ENCODE peak calls at places on chromosomes 12 and 14, in nine cellular contexts. Q is body of pancreas; O is esophagus squamous epithelium; Y is right cardiac atrium; B is CD4-positive, alpha-beta T cell; K is cardiac muscle cell; S is MM.1S; F is testis; T is aorta. D is an unnamed sample. For H3K9me3 and H3K27me3, the result is how much of the 10 kb centered on the place peaks cover.

GRCh38 chr12:12008232-12008850 is 62.4 kb upstream of the BCL2L14 start:
- DNase-seq in Q (no peak), O (no peak), Y (no peak), B (peak), K (no peak), S (no peak), F (no peak), T (no peak), D (peak)

GRCh38 chr12:75438052-75438754 is 42.4 kb upstream of the GLIPR1 start:
- DNase-seq in Q (no peak), O (no peak), Y (peak), B (no peak), K (no peak), S (no peak), F (no peak), T (no peak), D (peak)

GRCh38 chr12:108296933-108297332 is 42.2 kb downstream of the CMKLR1 start:
- DNase-seq in Q (no peak), O (no peak), Y (no peak), B (no peak), K (no peak), S (no peak), F (no peak), T (no peak), D (no peak)

GRCh38 chr14:105108516-105108864 is 43.3 kb upstream of the GPR132 start:
- DNase-seq in Q (no peak), O (no peak), Y (no peak), B (no peak), K (no peak), S (no peak), F (no peak), T (peak), D (no peak)

GRCh38 chr14:23910081-23910875 is 43.3 kb upstream of the DHRS4 start:
- DNase-seq in Q (peak), O (no peak), Y (no peak), B (no peak), K (peak), S (no peak), F (peak), T (no peak), D (no peak)

GRCh38 chr14:28298156-28298555 is 468.4 kb upstream of the FOXG1 start:
- DNase-seq in Q (no peak), O (no peak), Y (no peak), B (no peak), K (no peak), S (no peak), F (no peak), T (no peak), D (no peak)

GRCh38 chr12:125340791-125341190 is 275.6 kb downstream of the AACS start:
- DNase-seq in Q (peak), O (no peak), Y (no peak), B (no peak), K (peak), S (no peak), F (no peak), T (no peak), D (no peak)

GRCh38 chr12:77256924-77257323 is 191.6 kb upstream of the E2F7 start:
- DNase-seq in Q (no peak), O (no peak), Y (no peak), B (no peak), K (no peak), S (no peak), F (no peak), T (no peak), D (no peak)

GRCh38 chr14:24578558-24578957 is 2.5 kb upstream of the CTSG start:
- DNase-seq in Q (no peak), O (no peak), Y (no peak), B (no peak), K (no peak), S (no peak), F (no peak), T (no peak), D (no peak)

GRCh38 chr12:124336742-124337520 is 42.0 kb downstream of the RFLNA start:
- DNase-seq in Q (no peak), O (no peak), Y (no peak), B (no peak), K (no peak), S (no peak), F (no peak), T (no peak), D (no peak)

GRCh38 chr14:53462931-53463778 is 310.0 kb upstream of the DDHD1 start:
- DNase-seq in Q (no peak), O (no peak), Y (no peak), B (no peak), K (peak), S (no peak), F (no peak), T (no peak), D (no peak)

GRCh38 chr12:124031058-124031457 is 58.0 kb downstream of the ZNF664 start:
- DNase-seq in Q (no peak), O (no peak), Y (no peak), B (no peak), K (no peak), S (no peak), F (no peak), T (no peak), D (no peak)

GRCh38 chr14:49545071-49545470 is 41.1 kb downstream of the RPS29 start:
- DNase-seq in Q (no peak), O (no peak), Y (no peak), B (no peak), K (no peak), S (no peak), F (no peak), T (no peak), D (no peak)

GRCh38 chr12:125533434-125534029 is 468.3 kb downstream of the AACS start:
- DNase-seq in Q (peak), O (no peak), Y (peak), B (no peak), K (peak), S (no peak), F (peak), T (no peak), D (no peak)

GRCh38 chr14:61388173-61388975 is 67.0 kb downstream of the PRKCH start:
- DNase-seq in Q (no peak), O (no peak), Y (no peak), B (no peak), K (no peak), S (no peak), F (no peak), T (no peak), D (peak)

GRCh38 chr12:74641262-74641661 is 103.6 kb downstream of the ATXN7L3B start:
- DNase-seq in Q (no peak), O (no peak), Y (no peak), B (no peak), K (no peak), S (no peak), F (no peak), T (no peak), D (no peak)

GRCh38 chr14:35534130-35534883 is at the start of gene INSM2:
- DNase-seq in Q (peak), O (no peak), Y (peak), B (no peak), K (no peak), S (no peak), F (no peak), T (peak), D (peak)

GRCh38 chr12:98595152-98595988 is 1.9 kb downstream of the SLC25A3 start:
- DNase-seq in Q (no peak), O (no peak), Y (no peak), B (no peak), K (no peak), S (no peak), F (no peak), T (no peak), D (no peak)

GRCh38 chr12:95730457-95730856 is 60.1 kb downstream of the NTN4 start:
- DNase-seq in Q (no peak), O (no peak), Y (no peak), B (no peak), K (no peak), S (no peak), F (no peak), T (no peak), D (no peak)

GRCh38 chr14:20866963-20867362 is 24.2 kb upstream of the RNASE3 start:
- DNase-seq in Q (no peak), O (no peak), Y (no peak), B (no peak), K (peak), S (no peak), F (peak), T (no peak), D (no peak)

GRCh38 chr14:34331728-34332623 is 130.1 kb downstream of the SPTSSA start:
- DNase-seq in Q (peak), O (no peak), Y (peak), B (peak), K (peak), S (peak), F (peak), T (no peak), D (peak)

GRCh38 chr14:73633517-73634332 is 11.1 kb upstream of the DNAL1 start:
- DNase-seq in Q (peak), O (no peak), Y (peak), B (peak), K (peak), S (peak), F (peak), T (peak), D (peak)

GRCh38 chr14:54050759-54051158 is 94.1 kb upstream of the BMP4 start:
- DNase-seq in Q (no peak), O (no peak), Y (no peak), B (no peak), K (no peak), S (no peak), F (no peak), T (no peak), D (no peak)

GRCh38 chr12:92570056-92570753 is 132.6 kb upstream of the PLEKHG7 start:
- DNase-seq in Q (peak), O (no peak), Y (no peak), B (peak), K (peak), S (peak), F (peak), T (no peak), D (peak)

GRCh38 chr12:5716221-5716620 is 228.8 kb downstream of the ANO2 start:
- DNase-seq in Q (no peak), O (no peak), Y (no peak), B (no peak), K (no peak), S (no peak), F (no peak), T (no peak), D (no peak)

GRCh38 chr14:31229638-31230229 is 22.1 kb upstream of the HECTD1 start:
- DNase-seq in Q (peak), O (peak), Y (peak), B (no peak), K (no peak), S (no peak), F (peak), T (no peak), D (no peak)

GRCh38 chr12:53974084-53975018 is at the start of gene HOTAIR:
- DNase-seq in Q (peak), O (no peak), Y (peak), B (no peak), K (no peak), S (no peak), F (no peak), T (no peak), D (no peak)
- H3K27ac ChIP-seq in Q (no peak), O (no peak), Y (no peak), B (no peak), K (no peak), S (no peak), F (no peak), T (no peak), D (no peak)

GRCh38 chr12:86727151-86727550 is 471.0 kb upstream of the MGAT4C start:
- DNase-seq in Q (no peak), O (no peak), Y (no peak), B (no peak), K (no peak), S (no peak), F (no peak), T (no peak), D (no peak)
- H3K9me3 ChIP-seq in Q (under half), O (under half), Y (under half), B (under half), K (under half), S (under half), F (under half), T (under half), D (under half)

GRCh38 chr14:106665814-106666213 is 1139.4 kb downstream of the TMEM121 start:
- DNase-seq in Q (no peak), O (no peak), Y (no peak), B (no peak), K (no peak), S (peak), F (no peak), T (no peak), D (no peak)

GRCh38 chr14:106670006-106670405 is 1143.6 kb downstream of the TMEM121 start:
- DNase-seq in Q (no peak), O (no peak), Y (no peak), B (no peak), K (no peak), S (no peak), F (no peak), T (no peak), D (no peak)

GRCh38 chr14:106662947-106663346 is 1136.6 kb downstream of the TMEM121 start:
- DNase-seq in Q (no peak), O (no peak), Y (no peak), B (no peak), K (no peak), S (no peak), F (no peak), T (no peak), D (no peak)

DNA sequence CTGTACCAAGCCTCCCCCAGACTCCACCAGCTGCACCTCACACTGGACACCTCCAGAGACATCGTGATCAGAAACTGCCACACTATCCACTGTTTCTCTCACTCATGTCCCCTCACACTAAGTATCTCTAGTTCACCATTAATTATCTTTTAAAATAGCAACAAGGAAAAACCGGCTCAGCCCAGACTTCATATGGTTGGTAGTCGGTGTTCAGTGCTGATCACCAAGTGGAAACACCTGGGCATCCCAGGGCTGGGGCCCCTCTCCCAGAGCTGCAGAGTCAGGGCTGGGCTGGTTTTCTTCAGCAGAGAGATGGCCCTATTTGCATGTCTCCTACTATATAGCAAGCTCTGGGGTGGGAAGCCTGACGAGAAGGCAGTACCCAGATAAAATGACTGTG is 1140.0 kb downstream of the TMEM121 start:
- DNase-seq in Q (no peak), O (no peak), Y (no peak), B (no peak), K (no peak), S (peak), F (no peak), T (no peak), D (no peak)
- H3K27me3 ChIP-seq in Q (under half), O (under half), Y (under half), B (under half), K (under half), S (under half), F (under half), T (under half), D (under half)

DNA sequence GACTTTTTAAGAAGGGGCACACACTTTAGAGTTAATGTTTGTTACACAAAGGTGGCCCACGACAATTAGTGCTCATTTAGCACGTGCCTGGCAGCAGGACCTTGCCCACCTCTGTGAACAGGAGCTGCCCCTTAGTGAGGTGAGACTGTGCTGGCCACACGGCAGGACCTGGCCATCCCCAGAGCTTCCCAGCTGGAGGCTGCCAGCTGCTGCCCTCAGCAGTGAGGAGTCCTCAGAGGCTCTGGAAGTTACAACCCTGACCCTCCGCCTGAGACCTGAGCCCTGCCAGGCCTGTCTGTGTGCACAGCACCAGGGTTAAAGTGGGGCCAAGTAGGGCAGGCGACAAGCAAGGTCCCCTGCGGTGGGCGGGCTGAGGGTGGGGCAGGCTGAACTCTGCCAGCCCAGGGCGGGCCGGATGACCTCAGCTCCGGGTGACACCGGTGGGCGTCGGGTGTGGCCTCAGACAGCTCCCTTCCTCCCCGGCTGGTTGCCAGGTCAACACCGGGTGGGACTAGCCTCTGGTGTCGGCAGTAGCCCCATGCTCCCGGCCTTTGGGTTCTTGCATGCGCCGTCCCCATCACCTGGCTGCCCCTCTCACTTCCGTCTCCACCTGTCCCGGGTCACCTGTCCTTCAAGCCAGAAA is 9.2 kb upstream of the LBHD2 start:
- DNase-seq in Q (peak), O (no peak), Y (peak), B (no peak), K (peak), S (no peak), F (no peak), T (peak), D (no peak)
- H3K27ac ChIP-seq in Q (peak), O (peak), Y (peak), B (no peak), K (no peak), S (no peak), F (no peak), T (no peak), D (no peak)

GRCh38 chr14:106844608-106845285 is 1318.4 kb downstream of the TMEM121 start:
- DNase-seq in Q (peak), O (no peak), Y (peak), B (peak), K (no peak), S (no peak), F (peak), T (peak), D (peak)
- H3K9me3 ChIP-seq in Q (under half), O (under half), Y (under half), B (under half), K (under half), S (under half), F (under half), T (under half), D (under half)

DNA sequence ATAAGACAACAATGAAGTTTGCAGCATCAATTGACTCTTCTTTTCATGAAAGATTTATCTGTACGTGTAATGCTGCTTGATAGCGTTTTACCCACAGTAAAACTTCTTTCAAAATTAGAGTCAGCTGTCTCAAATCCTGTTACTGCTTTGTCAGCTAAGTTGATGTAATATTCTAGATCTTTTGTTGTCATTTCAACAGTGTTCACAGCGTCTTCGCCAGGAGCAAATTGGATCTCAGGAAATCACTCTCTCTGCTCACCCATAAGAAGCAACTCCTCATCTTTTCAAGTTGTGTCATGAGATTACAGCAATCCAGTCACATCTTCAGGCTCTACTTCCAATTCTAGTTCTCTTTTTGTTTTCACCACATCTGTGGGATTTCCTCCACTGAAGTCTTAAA is 9.5 kb downstream of the PCNX1 start:
- DNase-seq in Q (no peak), O (no peak), Y (no peak), B (no peak), K (no peak), S (no peak), F (no peak), T (no peak), D (no peak)
- H3K27me3 ChIP-seq in Q (under half), O (under half), Y (under half), B (under half), K (under half), S (under half), F (under half), T (under half), D (under half)

GRCh38 chr12:49200882-49201594 is 12.2 kb upstream of the TUBA1A start:
- DNase-seq in Q (no peak), O (no peak), Y (no peak), B (no peak), K (peak), S (no peak), F (no peak), T (no peak), D (peak)
- H3K27ac ChIP-seq in Q (peak), O (no peak), Y (no peak), B (no peak), K (no peak), S (no peak), F (no peak), T (peak), D (no peak)